ENCODE peak calls at places on chromosomes 16 and 17, in four cellular contexts. Z, T, E and J are unnamed samples.

GRCh38 chr17:17985555-17985954 is 12.9 kb downstream of the DRC3 start:
- DNase-seq in Z (peak; percentile 31), E (no peak), T (no peak), J (peak; percentile 48)

GRCh38 chr17:29007456-29008455 is 1.9 kb upstream of the SEZ6 start:
- DNase-seq in T (no peak), E (no peak), Z (peak; percentile 74), J (no peak)

GRCh38 chr16:12627394-12627793 is 176.3 kb downstream of the CPPED1 start:
- DNase-seq in E (no peak), T (no peak), Z (no peak), J (no peak)

GRCh38 chr17:29107933-29108805 is 65.2 kb downstream of the PIPOX start:
- DNase-seq in T (peak; percentile 68), Z (peak; percentile 44), E (no peak), J (no peak)

GRCh38 chr17:269616-270514 is 82.7 kb downstream of the RPH3AL start:
- DNase-seq in E (no peak), T (peak; percentile 9), Z (no peak), J (no peak)

GRCh38 chr17:68450801-68451200 is 6.5 kb downstream of the WIPI1 start:
- DNase-seq in Z (no peak), T (no peak), E (no peak), J (no peak)

GRCh38 chr16:71846443-71846842 is 667 bp downstream of the ATXN1L start:
- DNase-seq in Z (peak; percentile 18), E (no peak), T (no peak), J (no peak)

GRCh38 chr16:12661656-12662172 is 142.0 kb downstream of the CPPED1 start:
- DNase-seq in T (no peak), Z (peak; percentile 84), E (peak; percentile 27), J (peak; percentile 68)

GRCh38 chr16:55008836-55009510 is 78.3 kb downstream of the IRX5 start:
- DNase-seq in T (no peak), Z (no peak), E (no peak), J (no peak)

GRCh38 chr17:82241926-82242697 is 13.3 kb downstream of the SLC16A3 start:
- DNase-seq in T (peak; percentile 73), E (no peak), Z (no peak), J (no peak)

GRCh38 chr17:65346166-65346565 is 209.0 kb downstream of the RGS9 start:
- DNase-seq in Z (no peak), T (no peak), E (no peak), J (no peak)

GRCh38 chr16:30368122-30368791 is 2.0 kb downstream of the TBC1D10B start:
- DNase-seq in Z (no peak), T (no peak), E (no peak), J (no peak)

GRCh38 chr17:67335245-67335835 is 31.0 kb downstream of the PSMD12 start:
- DNase-seq in E (no peak), Z (no peak), T (no peak), J (no peak)

GRCh38 chr17:62627219-62627903 is at the start of gene MRC2:
- DNase-seq in Z (peak; percentile 93), T (peak; percentile 68), E (peak; percentile 38), J (peak; percentile 55)

GRCh38 chr16:65698943-65699342 is 577.1 kb upstream of the CDH11 start:
- DNase-seq in Z (peak; percentile 8), E (peak; percentile 45), T (no peak), J (no peak)

GRCh38 chr17:73690581-73691135 is 46.4 kb upstream of the SDK2 start:
- DNase-seq in E (no peak), Z (peak; percentile 53), T (peak; percentile 60), J (no peak)

GRCh38 chr16:27253526-27253930 is 15.0 kb downstream of the NSMCE1 start:
- DNase-seq in Z (no peak), T (no peak), E (peak; percentile 59), J (no peak)

GRCh38 chr16:67419502-67419901 is 3.2 kb upstream of the ZDHHC1 start:
- DNase-seq in E (no peak), Z (no peak), T (no peak), J (no peak)

GRCh38 chr16:67029249-67030096 is 524 bp downstream of the CBFB start:
- DNase-seq in T (peak; percentile 48), Z (peak; percentile 37), E (no peak), J (no peak)

GRCh38 chr17:61496174-61496956 is 44.1 kb downstream of the TBX4 start:
- DNase-seq in Z (no peak), E (no peak), T (no peak), J (no peak)

GRCh38 chr17:50051606-50052005 is 4.3 kb upstream of the ITGA3 start:
- DNase-seq in E (no peak), Z (no peak), T (no peak), J (no peak)

GRCh38 chr16:30526137-30526822 is at the start of gene ZNF768:
- DNase-seq in T (no peak), Z (peak; percentile 84), E (no peak), J (no peak)

GRCh38 chr17:80964859-80965580 is 26.6 kb upstream of the CHMP6 start:
- DNase-seq in T (no peak), Z (no peak), E (no peak), J (no peak)

GRCh38 chr16:64866026-64866425 is 255.8 kb downstream of the CDH11 start:
- DNase-seq in Z (no peak), T (no peak), E (no peak), J (no peak)

GRCh38 chr17:62093188-62094155 is 28.4 kb upstream of the MED13 start:
- DNase-seq in T (peak; percentile 42), Z (no peak), E (peak; percentile 37), J (no peak)

GRCh38 chr16:81448154-81449131 is 3.8 kb downstream of the CMIP start:
- DNase-seq in T (no peak), Z (no peak), E (no peak), J (no peak)

GRCh38 chr17:14748036-14748715 is 447.3 kb downstream of the HS3ST3B1 start:
- DNase-seq in Z (no peak), T (no peak), E (no peak), J (peak; percentile 8)

GRCh38 chr17:38861399-38861843 is 7.9 kb upstream of the RPL23 start:
- DNase-seq in E (no peak), T (peak; percentile 64), Z (peak; percentile 78), J (no peak)

GRCh38 chr17:57566724-57567123 is 178.4 kb downstream of the CCDC182 start:
- DNase-seq in E (no peak), T (peak; percentile 43), Z (no peak), J (no peak)

GRCh38 chr17:8801135-8801840 is 2.1 kb upstream of the MFSD6L start:
- DNase-seq in T (no peak), Z (no peak), E (no peak), J (no peak)

GRCh38 chr16:73768786-73769203 is 527.8 kb upstream of the PSMD7 start:
- DNase-seq in E (no peak), T (no peak), Z (no peak), J (no peak)

GRCh38 chr17:58966208-58966607 is 140.5 kb downstream of the TRIM37 start:
- DNase-seq in Z (no peak), T (no peak), E (no peak), J (no peak)

GRCh38 chr16:30715777-30716445 is 16.9 kb downstream of the SRCAP start:
- DNase-seq in T (peak; percentile 56), E (no peak), Z (no peak), J (peak; percentile 27)

GRCh38 chr17:57808882-57809281 is 41.0 kb downstream of the MRPS23 start:
- DNase-seq in T (no peak), Z (no peak), E (no peak), J (no peak)

GRCh38 chr16:65119905-65120341 is 1.9 kb downstream of the CDH11 start:
- DNase-seq in E (no peak), Z (peak; percentile 54), T (no peak), J (no peak)

GRCh38 chr17:12402963-12403622 is 262.6 kb upstream of the MYOCD start:
- DNase-seq in Z (peak; percentile 44), E (no peak), T (no peak), J (no peak)

GRCh38 chr17:6853764-6854442 is 22.4 kb upstream of the TEKT1 start:
- DNase-seq in T (no peak), Z (peak; percentile 93), E (no peak), J (no peak)
- H3K4me3 ChIP-seq in T (no peak overlapping the region), Z (peak overlapping the region; percentile 77), E (no peak overlapping the region), J (no peak overlapping the region)

GRCh38 chr17:16415031-16415924 is at the start of gene TRPV2:
- DNase-seq in Z (peak; percentile 68), E (no peak), T (no peak), J (no peak)
- H3K4me3 ChIP-seq in Z (no peak within 1 kb of the TSS), E (peak within 1 kb of the TSS; percentile 44), T (no peak within 1 kb of the TSS), J (peak within 1 kb of the TSS; percentile 90)

GRCh38 chr16:57477531-57478202 is 8.6 kb downstream of the DOK4 start:
- DNase-seq in T (peak; percentile 44), E (no peak), Z (peak; percentile 64), J (no peak)
- H3K4me3 ChIP-seq in T (peak overlapping the region; percentile 99), E (no peak overlapping the region), Z (no peak overlapping the region), J (no peak overlapping the region)

DNA sequence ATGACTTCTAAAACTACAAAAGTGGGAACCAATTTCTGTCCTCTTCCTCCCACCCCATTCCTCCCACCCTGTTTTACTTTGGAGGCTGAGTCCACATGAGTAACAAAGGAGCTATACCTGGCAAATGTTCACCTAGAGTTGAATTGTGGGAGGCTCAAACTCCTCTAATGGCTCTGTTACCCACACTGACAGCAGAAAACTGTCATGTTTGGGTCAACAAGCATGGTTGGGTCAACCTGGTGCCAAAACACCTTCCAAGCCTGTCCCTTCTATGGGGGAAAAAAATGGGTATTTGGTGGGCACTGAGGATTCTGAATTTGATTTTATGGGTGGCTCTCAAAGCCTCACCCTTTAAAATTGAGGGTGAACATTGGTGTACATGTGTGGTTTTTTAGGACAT is 12.0 kb upstream of the HOXB13 start:
- DNase-seq in E (no peak), Z (no peak), T (no peak), J (no peak)
- H3K4me3 ChIP-seq in E (no peak overlapping the region), Z (no peak overlapping the region), T (no peak overlapping the region), J (no peak overlapping the region)